ENCODE peak calls at places on chromosomes 4 and X, in four cellular contexts. L is fibroblast of mammary gland, O is substantia nigra, V is NAMALWA. D is an unnamed sample.

GRCh38 chrX:72128881-72129280 is 2.8 kb downstream of the RTL5 start:
- DNase-seq in O (no peak), L (peak; percentile 18), V (peak; percentile 43), D (no peak)

GRCh38 chrX:133897593-133898163 is 87.7 kb downstream of the GPC3 start:
- DNase-seq in O (no peak), L (no peak), V (no peak), D (no peak)

GRCh38 chr4:3070709-3071500 is 3.4 kb downstream of the HTT-AS start:
- DNase-seq in O (no peak), L (no peak), V (no peak), D (no peak)

GRCh38 chrX:148784859-148785655 is 284.6 kb downstream of the AFF2 start:
- DNase-seq in L (no peak), O (peak; percentile 0), V (no peak), D (no peak)

GRCh38 chrX:114626323-114626722 is 42.4 kb downstream of the HTR2C start:
- DNase-seq in L (peak; percentile 40), V (peak; percentile 19), O (no peak), D (no peak)

GRCh38 chr4:129583868-129584267 is 487.9 kb downstream of the C4orf33 start:
- DNase-seq in L (peak; percentile 81), O (no peak), V (no peak), D (no peak)

GRCh38 chr4:175891863-175892262 is 79.8 kb upstream of the GPM6A start:
- DNase-seq in L (peak; percentile 22), V (peak; percentile 68), O (no peak), D (no peak)

GRCh38 chr4:78291277-78291676 is 234.2 kb downstream of the FRAS1 start:
- DNase-seq in O (no peak), V (no peak), L (no peak), D (no peak)

GRCh38 chrX:129235903-129236302 is 287.4 kb downstream of the SMARCA1 start:
- DNase-seq in O (no peak), L (no peak), V (no peak), D (no peak)